ENCODE peak calls at places on chromosomes 13 and 19, in eight cellular contexts. G is tibial artery, F is neural progenitor cell, I is A673, O is tibial nerve, Q is heart right ventricle, P is mucosa of descending colon, S is Caco-2. B is an unnamed sample.

GRCh38 chr13:39684531-39685137 is 29.2 kb downstream of the COG6 start:
- DNase-seq in G (no peak), F (peak), I (peak), O (no peak), Q (no peak), P (no peak), S (no peak), B (no peak)

GRCh38 chr19:2618611-2619010 is 83.9 kb downstream of the GNG7 start:
- DNase-seq in G (peak), F (no peak), I (no peak), O (peak), Q (peak), P (peak), S (no peak), B (no peak)

GRCh38 chr13:25865391-25865790 is 186.4 kb downstream of the SHISA2 start:
- DNase-seq in G (no peak), F (no peak), I (no peak), O (no peak), Q (no peak), P (no peak), S (no peak), B (no peak)

GRCh38 chr19:49155830-49156346 is 692 bp upstream of the HRC start:
- DNase-seq in G (no peak), F (peak), I (no peak), O (no peak), Q (peak), P (no peak), S (no peak), B (no peak)

GRCh38 chr13:46405457-46405856 is 18.4 kb upstream of the RUBCNL start:
- DNase-seq in G (no peak), F (no peak), I (peak), O (no peak), Q (no peak), P (no peak), S (no peak), B (no peak)

GRCh38 chr19:39923862-39924261 is 10.6 kb downstream of the FCGBP start:
- DNase-seq in G (no peak), F (no peak), I (no peak), O (no peak), Q (no peak), P (no peak), S (no peak), B (no peak)

GRCh38 chr19:40542197-40542859 is 34.3 kb upstream of the SHKBP1 start:
- DNase-seq in G (peak), F (no peak), I (peak), O (no peak), Q (peak), P (peak), S (no peak), B (no peak)

GRCh38 chr19:3693030-3693925 is 7.0 kb downstream of the PIP5K1C start:
- DNase-seq in G (no peak), F (no peak), I (no peak), O (no peak), Q (no peak), P (no peak), S (no peak), B (no peak)

GRCh38 chr19:7238091-7238490 is 56.1 kb downstream of the INSR start:
- DNase-seq in G (no peak), F (no peak), I (no peak), O (no peak), Q (no peak), P (no peak), S (no peak), B (no peak)

GRCh38 chr19:17762505-17763229 is 11.4 kb downstream of the FCHO1 start:
- DNase-seq in G (no peak), F (peak), I (peak), O (no peak), Q (no peak), P (peak), S (peak), B (no peak)

GRCh38 chr13:45472171-45472705 is 7.5 kb downstream of the COG3 start:
- DNase-seq in G (no peak), F (no peak), I (no peak), O (no peak), Q (no peak), P (no peak), S (no peak), B (no peak)

GRCh38 chr13:103067751-103068563 is 1.7 kb upstream of the SLC10A2 start:
- DNase-seq in G (no peak), F (no peak), I (peak), O (no peak), Q (no peak), P (peak), S (peak), B (no peak)

GRCh38 chr19:52679598-52679997 is 41.4 kb upstream of the ZNF83 start:
- DNase-seq in G (no peak), F (no peak), I (no peak), O (no peak), Q (no peak), P (no peak), S (no peak), B (no peak)

GRCh38 chr19:53013621-53014020 is at the start of gene ERVV-1:
- DNase-seq in G (no peak), F (no peak), I (no peak), O (no peak), Q (no peak), P (no peak), S (no peak), B (no peak)

GRCh38 chr13:52156724-52157251 is 2.6 kb downstream of the NEK3 start:
- DNase-seq in G (no peak), F (no peak), I (peak), O (no peak), Q (no peak), P (no peak), S (no peak), B (no peak)

GRCh38 chr13:33003458-33004019 is 12.7 kb upstream of the KL start:
- DNase-seq in G (no peak), F (no peak), I (no peak), O (no peak), Q (no peak), P (no peak), S (no peak), B (no peak)

GRCh38 chr13:74452176-74452575 is 318.0 kb upstream of the KLF12 start:
- DNase-seq in G (no peak), F (no peak), I (no peak), O (no peak), Q (no peak), P (no peak), S (no peak), B (no peak)

GRCh38 chr13:46010148-46010547 is 42.4 kb downstream of the ZC3H13 start:
- DNase-seq in G (no peak), F (peak), I (peak), O (no peak), Q (no peak), P (no peak), S (peak), B (no peak)

GRCh38 chr19:45767881-45768643 is 990 bp downstream of the SIX5 start:
- DNase-seq in G (peak), F (peak), I (peak), O (peak), Q (peak), P (peak), S (peak), B (peak)

GRCh38 chr19:17949956-17950309 is 17.0 kb upstream of the KCNN1 start:
- DNase-seq in G (no peak), F (no peak), I (no peak), O (no peak), Q (no peak), P (no peak), S (no peak), B (no peak)

GRCh38 chr13:26037302-26037701 is 14.5 kb downstream of the SHISA2 start:
- DNase-seq in G (no peak), F (peak), I (peak), O (no peak), Q (no peak), P (peak), S (peak), B (peak)

GRCh38 chr13:45681101-45681500 is 21.0 kb upstream of the CBY2 start:
- DNase-seq in G (no peak), F (no peak), I (no peak), O (no peak), Q (no peak), P (no peak), S (no peak), B (no peak)

GRCh38 chr13:51643882-51644281 is 59.6 kb downstream of the WDFY2 start:
- DNase-seq in G (no peak), F (no peak), I (peak), O (no peak), Q (no peak), P (no peak), S (no peak), B (no peak)

GRCh38 chr13:21453352-21454089 is 5.6 kb downstream of the ZDHHC20 start:
- DNase-seq in G (no peak), F (no peak), I (no peak), O (no peak), Q (no peak), P (no peak), S (no peak), B (no peak)

GRCh38 chr19:21022996-21023395 is 2.5 kb downstream of the ZNF430 start:
- DNase-seq in G (no peak), F (no peak), I (peak), O (no peak), Q (no peak), P (no peak), S (no peak), B (no peak)

GRCh38 chr13:79406597-79406908 is 498 bp upstream of the RBM26 start:
- DNase-seq in G (no peak), F (no peak), I (no peak), O (no peak), Q (no peak), P (no peak), S (no peak), B (no peak)

GRCh38 chr19:55254625-55254977 is 4.2 kb downstream of the PPP6R1 start:
- DNase-seq in G (no peak), F (no peak), I (no peak), O (no peak), Q (no peak), P (no peak), S (no peak), B (no peak)

GRCh38 chr13:74444161-74444571 is 310.0 kb upstream of the KLF12 start:
- DNase-seq in G (no peak), F (no peak), I (no peak), O (no peak), Q (no peak), P (no peak), S (no peak), B (no peak)

GRCh38 chr13:79989251-79989661 is 351.7 kb downstream of the SPRY2 start:
- DNase-seq in G (no peak), F (no peak), I (no peak), O (no peak), Q (no peak), P (peak), S (peak), B (no peak)

GRCh38 chr19:51660975-51661600 is 14.5 kb upstream of the SIGLEC14 start:
- DNase-seq in G (peak), F (peak), I (peak), O (peak), Q (peak), P (peak), S (peak), B (peak)

GRCh38 chr19:56120371-56121179 is 520 bp downstream of the ZNF787 start:
- DNase-seq in G (peak), F (peak), I (peak), O (peak), Q (peak), P (peak), S (peak), B (no peak)

GRCh38 chr13:73158851-73159250 is 100.0 kb downstream of the KLF5 start:
- DNase-seq in G (no peak), F (no peak), I (peak), O (no peak), Q (no peak), P (no peak), S (no peak), B (no peak)

GRCh38 chr19:37867831-37868230 is 38.6 kb downstream of the WDR87 start:
- DNase-seq in G (no peak), F (no peak), I (no peak), O (no peak), Q (no peak), P (peak), S (no peak), B (no peak)

GRCh38 chr13:21541271-21541670 is 62.7 kb downstream of the MICU2 start:
- DNase-seq in G (no peak), F (no peak), I (no peak), O (no peak), Q (no peak), P (no peak), S (no peak), B (no peak)

GRCh38 chr13:106680796-106681482 is 113.0 kb upstream of the ARGLU1 start:
- DNase-seq in G (no peak), F (peak), I (no peak), O (no peak), Q (peak), P (no peak), S (no peak), B (no peak)

GRCh38 chr13:112648101-112648500 is 41.7 kb upstream of the ATP11A start:
- DNase-seq in G (no peak), F (no peak), I (no peak), O (no peak), Q (no peak), P (no peak), S (no peak), B (no peak)

GRCh38 chr13:112651750-112652511 is 37.9 kb upstream of the ATP11A start:
- DNase-seq in G (no peak), F (no peak), I (no peak), O (no peak), Q (no peak), P (no peak), S (no peak), B (no peak)

GRCh38 chr13:112647256-112647655 is 42.6 kb upstream of the ATP11A start:
- DNase-seq in G (no peak), F (no peak), I (no peak), O (no peak), Q (no peak), P (no peak), S (no peak), B (no peak)

GRCh38 chr13:112651306-112651705 is 38.5 kb upstream of the ATP11A start:
- DNase-seq in G (no peak), F (no peak), I (no peak), O (no peak), Q (no peak), P (no peak), S (no peak), B (no peak)

GRCh38 chr13:112648966-112649690 is 40.7 kb upstream of the ATP11A start:
- DNase-seq in G (no peak), F (no peak), I (no peak), O (no peak), Q (no peak), P (no peak), S (no peak), B (no peak)
- H3K4me3 ChIP-seq in G (no peak), F (no peak), I (no peak), O (no peak), Q (no peak), P (no peak), S (no peak), B (no peak)

DNA sequence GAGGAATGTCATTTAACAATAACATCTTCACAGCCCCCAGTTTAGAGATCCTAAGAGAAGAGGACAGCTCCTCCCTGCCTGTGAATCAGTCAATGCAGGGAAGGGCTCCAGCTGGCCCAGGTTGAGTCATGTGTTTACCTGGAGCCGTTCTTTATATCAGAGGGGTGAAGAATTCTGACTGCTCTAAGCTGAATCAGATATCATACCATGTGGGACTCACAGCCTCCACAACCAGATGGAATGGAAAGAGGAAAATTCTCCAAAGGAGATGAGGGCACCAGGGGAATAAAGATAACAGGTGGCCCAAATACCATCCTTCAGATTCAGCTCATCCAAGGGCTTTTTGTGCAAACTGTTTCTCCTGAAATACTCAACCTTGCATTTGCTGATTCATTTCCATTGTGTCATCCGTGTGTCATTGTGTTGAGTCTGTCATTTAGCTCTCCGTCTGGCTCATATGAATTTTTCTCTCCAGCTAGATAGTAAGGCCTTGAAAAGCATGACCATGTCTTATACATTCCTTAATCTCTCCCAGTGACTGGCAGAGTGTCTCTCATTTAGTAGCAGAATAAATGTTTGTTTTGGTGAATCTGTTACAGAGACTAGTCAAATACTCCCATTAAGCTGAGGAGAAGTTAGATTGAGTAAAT is 217.9 kb downstream of the RFC3 start:
- DNase-seq in G (no peak), F (no peak), I (no peak), O (no peak), Q (no peak), P (no peak), S (no peak), B (no peak)
- H3K4me3 ChIP-seq in G (no peak), F (no peak), I (no peak), O (no peak), Q (no peak), P (no peak), S (no peak), B (no peak)

GRCh38 chr13:77300176-77301141 is 26.4 kb downstream of the MYCBP2 start:
- DNase-seq in G (no peak), F (no peak), I (no peak), O (no peak), Q (no peak), P (no peak), S (no peak), B (no peak)
- H3K4me3 ChIP-seq in G (no peak), F (no peak), I (no peak), O (no peak), Q (no peak), P (no peak), S (no peak), B (no peak)

GRCh38 chr19:8307965-8308866 is at the start of gene CD320:
- DNase-seq in G (peak), F (peak), I (peak), O (peak), Q (peak), P (peak), S (peak), B (peak)

GRCh38 chr19:8307400-8307964 is 676 bp downstream of the CD320 start:
- DNase-seq in G (no peak), F (peak), I (no peak), O (no peak), Q (no peak), P (peak), S (no peak), B (no peak)

GRCh38 chr19:8305798-8306197 is 2.4 kb downstream of the CD320 start:
- DNase-seq in G (no peak), F (no peak), I (no peak), O (peak), Q (peak), P (no peak), S (no peak), B (no peak)

GRCh38 chr19:8304841-8305621 is 3.1 kb downstream of the CD320 start:
- DNase-seq in G (no peak), F (peak), I (peak), O (peak), Q (peak), P (peak), S (peak), B (peak)

DNA sequence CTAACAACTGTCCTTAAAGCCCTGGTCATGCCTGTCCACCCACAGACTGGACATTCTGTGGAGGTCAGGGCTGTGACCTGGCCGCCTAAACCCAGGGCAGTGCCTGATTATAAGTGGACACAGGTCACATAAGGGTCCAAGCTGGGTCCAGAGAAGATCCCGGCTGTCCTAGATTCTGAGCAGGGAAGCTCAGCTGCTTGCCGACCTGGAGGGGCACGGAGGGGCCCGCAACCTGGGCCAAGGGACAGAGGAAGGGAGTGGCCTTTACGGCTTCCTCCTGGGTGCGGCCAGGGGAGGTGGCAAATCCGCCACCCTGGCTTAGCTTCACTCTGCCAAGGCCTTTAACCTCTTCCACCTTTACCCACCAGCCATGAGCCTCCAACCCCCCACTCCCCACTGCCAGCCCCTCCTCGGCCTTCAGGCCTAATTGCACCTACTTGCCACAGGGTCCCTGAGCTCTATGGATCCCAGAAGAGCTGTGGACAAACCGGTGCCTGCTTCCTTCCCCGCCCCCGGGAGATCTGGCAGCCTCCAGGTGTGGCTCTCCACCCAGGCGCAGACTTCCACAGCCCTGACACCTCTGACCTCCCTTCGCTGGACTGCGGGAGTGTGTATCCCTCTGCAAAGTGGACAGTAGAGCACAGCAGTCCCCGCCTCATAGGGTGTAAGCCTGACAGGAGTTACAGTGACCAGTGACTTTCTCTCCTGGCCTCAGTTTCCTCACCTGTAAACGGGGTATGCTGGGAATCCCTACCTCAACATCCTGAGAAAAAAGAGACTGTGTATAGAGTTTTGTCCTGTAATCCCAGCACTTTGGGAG is 1.7 kb downstream of the CD320 start:
- DNase-seq in G (no peak), F (no peak), I (no peak), O (peak), Q (peak), P (peak), S (no peak), B (no peak)
- H3K4me3 ChIP-seq in G (no peak), F (no peak), I (peak), O (no peak), Q (peak), P (no peak), S (no peak), B (peak)

DNA sequence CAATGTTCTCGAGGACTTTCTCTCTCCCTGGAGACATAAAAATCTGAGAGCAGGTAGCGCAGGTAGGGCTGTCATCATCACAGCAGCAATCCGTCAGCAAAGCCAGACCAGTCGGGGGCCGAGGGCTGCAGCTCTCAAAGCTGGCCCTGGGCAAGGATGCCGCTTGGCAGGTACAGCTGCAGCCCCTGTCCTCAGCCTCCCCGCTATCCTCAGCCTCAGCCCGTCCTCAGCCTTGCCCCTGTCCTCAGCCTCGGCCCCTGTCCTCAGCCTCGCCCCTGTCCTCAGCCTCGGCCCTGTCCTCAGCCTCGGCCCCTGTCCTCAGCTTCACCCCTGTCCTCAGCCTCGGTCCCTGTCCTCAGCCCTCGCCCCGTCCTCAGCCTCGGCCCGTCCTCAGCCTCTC is 10.9 kb downstream of the C13orf46 start:
- DNase-seq in G (no peak), F (no peak), I (no peak), O (no peak), Q (no peak), P (no peak), S (no peak), B (peak)
- H3K4me3 ChIP-seq in G (no peak), F (no peak), I (no peak), O (no peak), Q (no peak), P (no peak), S (no peak), B (no peak)

GRCh38 chr19:36526581-36526980 is 1.5 kb downstream of the ZNF260 start:
- DNase-seq in G (no peak), F (no peak), I (no peak), O (no peak), Q (no peak), P (no peak), S (no peak), B (no peak)
- H3K4me3 ChIP-seq in G (no peak), F (peak), I (no peak), O (no peak), Q (peak), P (no peak), S (no peak), B (no peak)